ENCODE peak calls at places on chromosomes 16 and 17, in ten cellular contexts. R is hepatic stellate cell; O is left ventricle myocardium inferior; U is astrocyte of the spinal cord; A is HTR-8/SVneo; M is RPMI7951; B is stimulated activated CD8-positive, alpha-beta memory T cell treated with anti-CD3 and anti-CD28 coated beads, Interleukin-7, amount 100 ng/mL, for 1 hour; F is activated T-cell treated with anti-CD3 and anti-CD28 coated beads, Interleukin-2, amount 50 U/mL, for 4 hours; H is heart right ventricle; D is H54. Z is an unnamed sample.

GRCh38 chr17:20187049-20187448 is 177.9 kb downstream of the SPECC1 start:
- DNase-seq in R (no peak), O (no peak), U (peak; percentile 68), A (no peak), M (peak; percentile 70), B (no peak), F (no peak), H (no peak), D (no peak), Z (no peak)

GRCh38 chr17:37847811-37848331 is 76.3 kb upstream of the TBC1D3K start:
- DNase-seq in R (no peak), O (no peak), U (no peak), A (no peak), M (no peak), B (no peak), F (no peak), H (no peak), D (no peak), Z (no peak)

GRCh38 chr17:44922746-44923470 is 7.6 kb upstream of the GFAP start:
- DNase-seq in R (no peak), O (no peak), U (no peak), A (no peak), M (no peak), B (no peak), F (no peak), H (no peak), D (no peak), Z (no peak)

GRCh38 chr16:11360581-11360980 is 15.3 kb downstream of the RMI2 start:
- DNase-seq in R (no peak), O (no peak), U (no peak), A (no peak), M (peak; percentile 68), B (no peak), F (no peak), H (no peak), D (no peak), Z (no peak)

GRCh38 chr17:82399030-82399429 is 19.1 kb upstream of the HEXD start:
- DNase-seq in R (no peak), O (peak; percentile 55), U (peak; percentile 78), A (no peak), M (peak; percentile 87), B (no peak), F (no peak), H (no peak), D (no peak), Z (no peak)

GRCh38 chr16:68700120-68700519 is 37.0 kb upstream of the CDH1 start:
- DNase-seq in R (peak; percentile 43), O (no peak), U (no peak), A (no peak), M (peak; percentile 40), B (no peak), F (no peak), H (no peak), D (no peak), Z (no peak)

GRCh38 chr17:59423137-59423703 is 91.8 kb downstream of the YPEL2 start:
- DNase-seq in R (peak; percentile 69), O (peak; percentile 24), U (peak; percentile 62), A (peak; percentile 68), M (peak; percentile 62), B (no peak), F (no peak), H (peak; percentile 66), D (peak; percentile 74), Z (no peak)

GRCh38 chr17:38605230-38605851 is 411 bp downstream of the SRCIN1 start:
- DNase-seq in R (no peak), O (no peak), U (no peak), A (peak; percentile 67), M (no peak), B (no peak), F (no peak), H (no peak), D (peak; percentile 69), Z (peak; percentile 46)

GRCh38 chr16:85370881-85371651 is 242.1 kb upstream of the GSE1 start:
- DNase-seq in R (peak; percentile 67), O (no peak), U (no peak), A (no peak), M (no peak), B (no peak), F (no peak), H (no peak), D (peak; percentile 78), Z (no peak)

GRCh38 chr17:6559753-6560215 is 3.4 kb upstream of the PITPNM3 start:
- DNase-seq in R (no peak), O (no peak), U (no peak), A (no peak), M (no peak), B (no peak), F (no peak), H (no peak), D (no peak), Z (no peak)